ENCODE peak calls at places on chromosomes 11 and 22, in four cellular contexts. R is NCI-H1105, M is osteocyte, P is kidney epithelial cell. G is an unnamed sample.

GRCh38 chr11:59201376-59201775 is 11.4 kb downstream of the MPEG1 start:
- DNase-seq in P (no peak), M (no peak), R (no peak), G (no peak)

GRCh38 chr11:116249561-116249960 is 523.2 kb downstream of the BUD13 start:
- DNase-seq in R (no peak), P (no peak), M (no peak), G (no peak)

GRCh38 chr11:130227373-130227772 is 67.8 kb downstream of the ST14 start:
- DNase-seq in P (no peak), R (no peak), M (no peak), G (no peak)

GRCh38 chr11:123235687-123236261 is 40.7 kb upstream of the CLMP start:
- DNase-seq in M (no peak), R (no peak), P (no peak), G (no peak)

GRCh38 chr11:35623708-35624168 is 5.5 kb downstream of the FJX1 start:
- DNase-seq in R (no peak), M (no peak), P (peak), G (peak)

GRCh38 chr22:48181168-48181955 is 1418.9 kb downstream of the TBC1D22A start:
- DNase-seq in P (no peak), R (no peak), M (peak), G (no peak)

GRCh38 chr22:42585096-42585495 is 29.6 kb downstream of the POLDIP3 start:
- DNase-seq in P (no peak), R (no peak), M (no peak), G (no peak)

GRCh38 chr22:29994941-29995340 is 85.3 kb upstream of the HORMAD2 start:
- DNase-seq in M (no peak), R (no peak), P (no peak), G (no peak)

GRCh38 chr11:81342956-81343355 is 1390.7 kb downstream of the FAM181B start:
- DNase-seq in P (no peak), M (no peak), R (no peak), G (no peak)

GRCh38 chr11:31414338-31414737 is 44.7 kb downstream of the DNAJC24 start:
- DNase-seq in R (no peak), M (no peak), P (no peak), G (no peak)

GRCh38 chr22:25829808-25830777 is 88.1 kb downstream of the MYO18B start:
- DNase-seq in P (no peak), M (no peak), R (peak), G (no peak)

GRCh38 chr11:90476442-90477007 is 253.7 kb upstream of the CHORDC1 start:
- DNase-seq in R (peak), P (peak), M (no peak), G (peak)

GRCh38 chr11:128884703-128885338 is 6.3 kb upstream of the KCNJ5 start:
- DNase-seq in M (no peak), P (no peak), R (peak), G (no peak)

GRCh38 chr11:73645570-73645969 is 811 bp upstream of the PLEKHB1 start:
- DNase-seq in P (no peak), M (no peak), R (no peak), G (no peak)

GRCh38 chr22:33873186-33873585 is 47.1 kb downstream of the LARGE1 start:
- DNase-seq in M (no peak), R (no peak), P (no peak), G (no peak)

GRCh38 chr22:39349967-39350802 is at the start of gene SYNGR1:
- DNase-seq in P (no peak), M (no peak), R (no peak), G (no peak)

GRCh38 chr11:2275334-2276279 is 5.2 kb upstream of the ASCL2 start:
- DNase-seq in P (no peak), R (no peak), M (peak), G (no peak)

GRCh38 chr11:122745111-122745510 is 89.6 kb downstream of the UBASH3B start:
- DNase-seq in P (no peak), R (no peak), M (no peak), G (no peak)

GRCh38 chr11:120248551-120249278 is 8.8 kb downstream of the POU2F3 start:
- DNase-seq in R (no peak), P (peak), M (no peak), G (no peak)

GRCh38 chr11:12207384-12208150 is 97.2 kb downstream of the MICAL2 start:
- DNase-seq in R (no peak), P (peak), M (no peak), G (no peak)

GRCh38 chr11:20161230-20161918 is 1.1 kb upstream of the DBX1 start:
- DNase-seq in R (no peak), P (no peak), M (no peak), G (no peak)

GRCh38 chr22:46980392-46980791 is 217.9 kb downstream of the TBC1D22A start:
- DNase-seq in M (no peak), R (no peak), P (no peak), G (no peak)

G was measured in keratinocyte.